ENCODE peak calls at places on chromosomes 2 and 18, in seven cellular contexts. A, P, Y, Z, G, N and Q are unnamed samples.

GRCh38 chr2:54048117-54048785 is 67.2 kb upstream of the ACYP2 start:
- DNase-seq in A (no peak), P (no peak), Y (no peak), Z (no peak), G (no peak), N (no peak), Q (no peak)

GRCh38 chr2:56465491-56465890 is 281.7 kb downstream of the CCDC85A start:
- DNase-seq in A (no peak), P (no peak), Y (no peak), Z (no peak), G (no peak), N (no peak), Q (no peak)

GRCh38 chr2:54386993-54387590 is 69.0 kb upstream of the SPTBN1 start:
- DNase-seq in A (no peak), P (no peak), Y (peak; percentile 53), Z (no peak), G (peak; percentile 39), N (no peak), Q (peak; percentile 70)

GRCh38 chr2:677056-677949 is at the start of gene TMEM18:
- DNase-seq in A (peak; percentile 94), P (peak; percentile 99), Y (peak; percentile 97), Z (peak; percentile 99), G (peak; percentile 99), N (peak; percentile 98), Q (peak; percentile 98)

GRCh38 chr2:185689906-185690539 is 48.6 kb upstream of the FSIP2 start:
- DNase-seq in A (no peak), P (no peak), Y (no peak), Z (no peak), G (no peak), N (no peak), Q (no peak)

GRCh38 chr2:5915926-5916325 is 223.7 kb downstream of the SOX11 start:
- DNase-seq in A (no peak), P (peak; percentile 87), Y (no peak), Z (peak; percentile 62), G (no peak), N (no peak), Q (no peak)

GRCh38 chr2:232103140-232103737 is 141.7 kb downstream of the DIS3L2 start:
- DNase-seq in A (no peak), P (no peak), Y (no peak), Z (no peak), G (no peak), N (no peak), Q (no peak)

GRCh38 chr2:213751446-213751845 is 467.2 kb downstream of the SPAG16 start:
- DNase-seq in A (no peak), P (no peak), Y (no peak), Z (no peak), G (no peak), N (no peak), Q (no peak)

GRCh38 chr18:32318581-32318980 is 128.7 kb downstream of the MEP1B start:
- DNase-seq in A (no peak), P (no peak), Y (no peak), Z (no peak), G (no peak), N (no peak), Q (no peak)

GRCh38 chr2:112630268-112630667 is 15.5 kb upstream of the SLC20A1 start:
- DNase-seq in A (no peak), P (no peak), Y (no peak), Z (no peak), G (no peak), N (no peak), Q (peak; percentile 21)

GRCh38 chr2:239954166-239955085 is 70.7 kb downstream of the NDUFA10 start:
- DNase-seq in A (no peak), P (no peak), Y (no peak), Z (no peak), G (no peak), N (no peak), Q (no peak)

GRCh38 chr18:3529597-3529996 is 79.6 kb downstream of the TGIF1 start:
- DNase-seq in A (no peak), P (no peak), Y (no peak), Z (no peak), G (no peak), N (no peak), Q (no peak)

GRCh38 chr2:149611100-149611820 is 23.7 kb upstream of the MMADHC start:
- DNase-seq in A (no peak), P (peak; percentile 64), Y (no peak), Z (peak; percentile 54), G (no peak), N (no peak), Q (no peak)

GRCh38 chr2:19352946-19353720 is 5.3 kb downstream of the OSR1 start:
- DNase-seq in A (no peak), P (peak; percentile 44), Y (no peak), Z (no peak), G (no peak), N (no peak), Q (peak; percentile 66)

GRCh38 chr2:111973701-111974100 is 75.3 kb downstream of the MERTK start:
- DNase-seq in A (no peak), P (no peak), Y (no peak), Z (no peak), G (no peak), N (no peak), Q (no peak)

GRCh38 chr18:34738173-34738894 is 28.2 kb downstream of the DTNA start:
- DNase-seq in A (no peak), P (peak; percentile 73), Y (no peak), Z (peak; percentile 13), G (peak; percentile 32), N (peak; percentile 20), Q (no peak)

DNA sequence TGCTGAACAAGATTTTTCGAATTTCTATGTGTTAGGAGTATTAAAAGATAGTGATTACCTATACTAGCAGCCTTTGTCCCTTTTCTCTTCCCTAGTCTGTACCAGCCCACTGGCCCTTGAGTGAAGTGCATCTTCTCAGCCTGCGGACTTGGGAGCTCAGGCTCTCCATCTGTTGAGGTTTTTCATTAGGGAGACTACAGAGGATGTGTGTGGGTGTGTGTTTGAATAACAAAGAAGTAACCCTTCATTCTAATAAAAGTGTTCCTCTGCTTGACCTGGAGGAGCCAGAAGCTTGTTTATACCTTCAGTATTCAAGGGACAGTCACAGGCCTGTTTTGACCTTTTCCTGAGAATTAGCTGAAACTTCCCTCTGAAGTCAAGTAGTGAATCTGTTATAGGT is 12.2 kb upstream of the HOXD1 start:
- DNase-seq in A (no peak), P (no peak), Y (no peak), Z (no peak), G (no peak), N (no peak), Q (no peak)
- H3K27me3 ChIP-seq in A (peaks cover 81% of the 10 kb centered on the region), P (peaks cover 65% of the 10 kb centered on the region), Y (peaks cover 3% of the 10 kb centered on the region), Z (peaks cover 100% of the 10 kb centered on the region), G (no peaks in the 10 kb centered on the region), N (peaks cover 40% of the 10 kb centered on the region), Q (peaks cover 24% of the 10 kb centered on the region)

DNA sequence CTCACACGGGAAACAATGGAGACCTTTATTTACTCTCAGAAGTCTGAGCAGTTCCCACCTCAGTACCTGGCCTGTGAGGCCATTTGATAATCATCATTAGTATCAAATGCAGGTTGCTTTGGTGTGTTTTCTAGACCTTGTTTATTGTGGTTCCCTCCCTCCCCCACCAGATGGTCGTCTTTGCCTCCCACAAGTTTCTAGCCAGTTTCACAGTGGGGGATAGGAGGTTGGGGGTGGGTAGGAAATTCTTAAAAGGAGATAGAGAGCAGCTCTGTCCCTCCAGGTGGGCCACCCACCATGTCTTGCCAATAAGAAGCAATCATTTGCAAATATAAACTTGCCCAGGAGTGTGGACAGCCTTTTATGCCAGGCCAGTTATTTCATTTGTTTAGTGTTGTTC is 31.3 kb downstream of the SETBP1 start:
- DNase-seq in A (no peak), P (peak; percentile 77), Y (no peak), Z (no peak), G (peak; percentile 78), N (no peak), Q (no peak)
- H3K27ac ChIP-seq in A (no peak overlapping the region), P (peak overlapping the region; percentile 26), Y (no peak overlapping the region), Z (no peak overlapping the region), G (peak overlapping the region; percentile 52), N (no peak overlapping the region), Q (no peak overlapping the region)

GRCh38 chr2:89850481-89850880 is 1159.0 kb downstream of the RPIA start:
- DNase-seq in A (no peak), P (no peak), Y (no peak), Z (no peak), G (no peak), N (no peak), Q (no peak)
- H3K4me1 ChIP-seq in A (no peaks in the 10 kb centered on the region), P (no peaks in the 10 kb centered on the region), Y (no peaks in the 10 kb centered on the region), Z (no peaks in the 10 kb centered on the region), G (no peaks in the 10 kb centered on the region), N (no peaks in the 10 kb centered on the region), Q (no peaks in the 10 kb centered on the region)

GRCh38 chr2:170819941-170820646 is 3.4 kb downstream of the GAD1 start:
- DNase-seq in A (no peak), P (peak; percentile 90), Y (no peak), Z (no peak), G (no peak), N (peak; percentile 31), Q (no peak)

GRCh38 chr2:170816499-170817246 is at the start of gene GAD1:
- DNase-seq in A (peak; percentile 76), P (peak; percentile 70), Y (peak; percentile 22), Z (peak; percentile 66), G (peak; percentile 48), N (peak; percentile 33), Q (no peak)

GRCh38 chr2:170817999-170818293 is 1.3 kb downstream of the GAD1 start:
- DNase-seq in A (no peak), P (no peak), Y (no peak), Z (no peak), G (no peak), N (peak; percentile 44), Q (no peak)

GRCh38 chr2:170817247-170817998 is 736 bp downstream of the GAD1 start:
- DNase-seq in A (no peak), P (peak; percentile 69), Y (no peak), Z (peak; percentile 57), G (peak; percentile 35), N (peak; percentile 12), Q (no peak)

DNA sequence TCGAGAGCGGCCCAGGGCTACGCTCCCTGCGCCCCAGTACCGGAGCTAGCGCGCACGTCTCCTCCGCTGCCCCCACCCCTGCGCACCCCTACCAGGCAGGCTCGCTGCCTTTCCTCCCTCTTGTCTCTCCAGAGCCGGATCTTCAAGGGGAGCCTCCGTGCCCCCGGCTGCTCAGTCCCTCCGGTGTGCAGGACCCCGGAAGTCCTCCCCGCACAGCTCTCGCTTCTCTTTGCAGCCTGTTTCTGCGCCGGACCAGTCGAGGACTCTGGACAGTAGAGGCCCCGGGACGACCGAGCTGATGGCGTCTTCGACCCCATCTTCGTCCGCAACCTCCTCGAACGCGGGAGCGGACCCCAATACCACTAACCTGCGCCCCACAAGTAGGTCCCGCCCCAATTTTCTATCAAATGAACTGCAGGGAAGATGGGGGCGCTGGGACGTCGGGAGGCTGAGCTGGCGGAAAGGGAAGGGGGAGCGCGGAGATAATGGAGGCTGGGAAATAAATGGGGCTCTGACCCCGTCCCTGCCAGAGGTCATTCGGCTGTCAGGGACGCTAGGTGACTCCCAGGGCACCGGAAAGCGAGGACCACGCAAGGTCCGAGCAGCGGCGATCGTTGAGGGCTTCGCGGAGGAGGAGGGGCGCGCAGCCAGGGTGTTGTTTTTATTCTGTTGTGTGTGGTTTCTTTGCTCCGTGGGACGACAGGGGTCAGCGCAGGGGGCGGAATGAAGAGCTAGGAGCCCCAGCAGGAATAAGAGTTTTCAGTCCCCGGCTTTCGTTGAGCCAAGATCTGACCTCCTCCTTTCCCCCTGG is 1.8 kb downstream of the GAD1 start:
- DNase-seq in A (no peak), P (no peak), Y (no peak), Z (no peak), G (no peak), N (peak; percentile 23), Q (no peak)
- H3K27me3 ChIP-seq in A (peaks cover 100% of the 10 kb centered on the region), P (no peaks in the 10 kb centered on the region), Y (peaks cover 8% of the 10 kb centered on the region), Z (peaks cover 100% of the 10 kb centered on the region), G (peaks cover 61% of the 10 kb centered on the region), N (peaks cover 50% of the 10 kb centered on the region), Q (peaks cover 2% of the 10 kb centered on the region)